ENCODE peak calls at places on chromosomes 12 and 14, in four cellular contexts. M is stimulated activated naive CD8-positive, alpha-beta T cell treated with anti-CD3 and anti-CD28 coated beads, Interleukin-15, amount 100 ng/mL, for 72 hours; K is AML-193; H is T-helper 9 cell. S is an unnamed sample.

GRCh38 chr14:102817942-102818940 is 41.0 kb downstream of the TRAF3 start:
- DNase-seq in H (no peak), K (no peak), M (no peak), S (no peak)

GRCh38 chr12:19700969-19701368 is 261.7 kb downstream of the AEBP2 start:
- DNase-seq in K (no peak), H (no peak), M (no peak), S (no peak)

GRCh38 chr12:93050026-93050747 is 121.1 kb upstream of the EEA1 start:
- DNase-seq in H (no peak), M (no peak), K (no peak), S (no peak)

GRCh38 chr12:44875954-44876553 is at the start of gene NELL2:
- DNase-seq in K (no peak), M (peak), H (peak), S (peak)

GRCh38 chr12:92304335-92305066 is 158.9 kb upstream of the BTG1 start:
- DNase-seq in M (no peak), K (no peak), H (no peak), S (no peak)

GRCh38 chr12:88946377-88946997 is 366.2 kb upstream of the KITLG start:
- DNase-seq in M (no peak), H (no peak), K (peak), S (no peak)

GRCh38 chr12:91250273-91250672 is 67.7 kb upstream of the DCN start:
- DNase-seq in K (no peak), M (no peak), H (no peak), S (no peak)

GRCh38 chr14:91065266-91065665 is 4.8 kb upstream of the RPS6KA5 start:
- DNase-seq in H (no peak), K (no peak), M (no peak), S (no peak)

GRCh38 chr14:103132381-103133212 is 9.3 kb downstream of the TNFAIP2 start:
- DNase-seq in H (no peak), M (no peak), K (no peak), S (no peak)

GRCh38 chr12:92146497-92146828 is 817 bp upstream of the BTG1 start:
- DNase-seq in K (no peak), H (no peak), M (no peak), S (no peak)

GRCh38 chr12:56993346-56993745 is 13.0 kb downstream of the ZBTB39 start:
- DNase-seq in H (no peak), M (no peak), K (no peak), S (peak)

GRCh38 chr12:8465597-8465996 is 9.8 kb downstream of the CLEC6A start:
- DNase-seq in M (no peak), K (no peak), H (no peak), S (no peak)

GRCh38 chr12:95790025-95790911 is at the start of gene NTN4:
- DNase-seq in H (peak), K (no peak), M (peak), S (peak)

GRCh38 chr14:92456215-92457017 is 57.2 kb upstream of the RIN3 start:
- DNase-seq in H (no peak), M (no peak), K (peak), S (peak)

GRCh38 chr12:66397574-66397973 is 95.3 kb downstream of the HELB start:
- DNase-seq in H (no peak), M (no peak), K (no peak), S (no peak)

GRCh38 chr12:69534389-69534822 is 50.9 kb upstream of the CCT2 start:
- DNase-seq in K (no peak), H (no peak), M (peak), S (no peak)

GRCh38 chr12:6361834-6362233 is 13.5 kb downstream of the SCNN1A start:
- DNase-seq in H (no peak), K (no peak), M (no peak), S (no peak)

GRCh38 chr12:124033859-124034258 is 60.8 kb downstream of the ZNF664 start:
- DNase-seq in H (no peak), M (no peak), K (no peak), S (no peak)

GRCh38 chr14:104144453-104144790 is 6.0 kb downstream of the KIF26A start:
- DNase-seq in M (no peak), H (no peak), K (no peak), S (no peak)

GRCh38 chr12:108939594-108939993 is 59.7 kb downstream of the DAO start:
- DNase-seq in K (no peak), M (no peak), H (no peak), S (no peak)

GRCh38 chr12:107277850-107278249 is 184.5 kb upstream of the CRY1 start:
- DNase-seq in H (no peak), K (no peak), M (no peak), S (no peak)

GRCh38 chr14:60485600-60486251 is at the start of gene C14orf39:
- DNase-seq in H (no peak), K (no peak), M (no peak), S (peak)

GRCh38 chr14:71322660-71323250 is 415.5 kb downstream of the PCNX1 start:
- DNase-seq in K (peak), M (peak), H (no peak), S (no peak)

GRCh38 chr14:58193542-58193941 is 6.4 kb upstream of the ACTR10 start:
- DNase-seq in H (no peak), M (no peak), K (no peak), S (no peak)

GRCh38 chr12:14885718-14886201 is at the start of gene MGP:
- DNase-seq in H (no peak), M (no peak), K (no peak), S (no peak)

GRCh38 chr14:72788255-72788654 is 105.6 kb downstream of the DPF3 start:
- DNase-seq in M (no peak), K (peak), H (no peak), S (no peak)

GRCh38 chr12:108691995-108692808 is 39.1 kb downstream of the CORO1C start:
- DNase-seq in M (no peak), K (peak), H (no peak), S (no peak)

GRCh38 chr12:124841558-124841945 is 22.1 kb downstream of the SCARB1 start:
- DNase-seq in K (no peak), H (no peak), M (no peak), S (no peak)

GRCh38 chr12:94674835-94675234 is 24.5 kb upstream of the TMCC3 start:
- DNase-seq in K (no peak), H (no peak), M (no peak), S (no peak)

GRCh38 chr12:54393743-54394142 is 9.2 kb upstream of the ZNF385A start:
- DNase-seq in M (no peak), H (no peak), K (no peak), S (no peak)

GRCh38 chr14:74945852-74946658 is 9.3 kb downstream of the PGF start:
- DNase-seq in H (peak), M (peak), K (peak), S (peak)

GRCh38 chr14:55749201-55749812 is 169.3 kb downstream of the KTN1 start:
- DNase-seq in H (no peak), M (no peak), K (no peak), S (no peak)

GRCh38 chr12:88036368-88036965 is 7.3 kb upstream of the C12orf50 start:
- DNase-seq in H (no peak), M (no peak), K (peak), S (no peak)

GRCh38 chr14:49314756-49315155 is 271.4 kb downstream of the RPS29 start:
- DNase-seq in H (no peak), M (no peak), K (no peak), S (no peak)

GRCh38 chr12:25716842-25717241 is 163.8 kb upstream of the LMNTD1 start:
- DNase-seq in K (no peak), M (no peak), H (no peak), S (no peak)

GRCh38 chr12:113912761-113913295 is 53.3 kb downstream of the RBM19 start:
- DNase-seq in M (peak), H (peak), K (peak), S (peak)